ENCODE peak calls at places on chromosomes 11 and 22, in eight cellular contexts. F, T, A, B, E, V, O and L are unnamed samples.

GRCh38 chr11:16945671-16946469 is 68.3 kb downstream of the PLEKHA7 start:
- DNase-seq in F (peak; percentile 72), T (peak; percentile 35), A (peak; percentile 67), B (peak; percentile 46), E (peak; percentile 68), V (peak; percentile 79), O (peak; percentile 30), L (peak; percentile 79)

GRCh38 chr11:34327804-34328631 is 29.8 kb downstream of the ABTB2 start:
- DNase-seq in F (no peak), T (no peak), A (no peak), B (no peak), E (no peak), V (no peak), O (no peak), L (no peak)

GRCh38 chr22:49181942-49182341 is 645.7 kb downstream of the BRD1 start:
- DNase-seq in F (no peak), T (no peak), A (no peak), B (no peak), E (no peak), V (no peak), O (no peak), L (peak; percentile 41)

GRCh38 chr11:96257972-96258951 is 84.7 kb downstream of the MAML2 start:
- DNase-seq in F (no peak), T (no peak), A (no peak), B (peak; percentile 62), E (peak; percentile 49), V (no peak), O (no peak), L (no peak)

GRCh38 chr11:28621648-28622215 is 513.5 kb downstream of the METTL15 start:
- DNase-seq in F (no peak), T (no peak), A (peak; percentile 21), B (peak; percentile 20), E (peak; percentile 71), V (no peak), O (no peak), L (no peak)

GRCh38 chr11:61602775-61603569 is 22.1 kb upstream of the SYT7 start:
- DNase-seq in F (peak; percentile 66), T (no peak), A (peak; percentile 93), B (peak; percentile 97), E (peak; percentile 98), V (no peak), O (peak; percentile 97), L (peak; percentile 94)

GRCh38 chr22:39718921-39719320 is 148.4 kb downstream of the CACNA1I start:
- DNase-seq in F (no peak), T (no peak), A (no peak), B (no peak), E (no peak), V (no peak), O (no peak), L (no peak)

GRCh38 chr22:26580240-26580962 is 9.5 kb downstream of the TPST2 start:
- DNase-seq in F (no peak), T (no peak), A (no peak), B (no peak), E (no peak), V (no peak), O (no peak), L (no peak)

GRCh38 chr11:70063121-70063520 is 15.0 kb upstream of the ANO1 start:
- DNase-seq in F (peak; percentile 0), T (no peak), A (no peak), B (no peak), E (no peak), V (no peak), O (no peak), L (no peak)

GRCh38 chr22:31556627-31557203 is 60.4 kb downstream of the SFI1 start:
- DNase-seq in F (no peak), T (peak; percentile 9), A (peak; percentile 78), B (peak; percentile 20), E (peak; percentile 61), V (peak; percentile 75), O (no peak), L (no peak)

GRCh38 chr11:71558996-71559395 is 6.4 kb upstream of the KRTAP5-10 start:
- DNase-seq in F (no peak), T (no peak), A (no peak), B (no peak), E (no peak), V (no peak), O (no peak), L (no peak)

GRCh38 chr11:99814021-99814420 is 793.3 kb downstream of the CNTN5 start:
- DNase-seq in F (no peak), T (no peak), A (no peak), B (no peak), E (no peak), V (no peak), O (no peak), L (no peak)

GRCh38 chr11:96905663-96906062 is 515.9 kb downstream of the JRKL start:
- DNase-seq in F (no peak), T (no peak), A (no peak), B (no peak), E (no peak), V (no peak), O (no peak), L (no peak)

GRCh38 chr11:93199616-93200015 is 1.8 kb upstream of the SLC36A4 start:
- DNase-seq in F (no peak), T (no peak), A (no peak), B (no peak), E (no peak), V (no peak), O (no peak), L (no peak)

GRCh38 chr11:96149743-96150555 is 193.0 kb downstream of the MAML2 start:
- DNase-seq in F (no peak), T (no peak), A (peak; percentile 77), B (peak; percentile 92), E (peak; percentile 93), V (no peak), O (no peak), L (no peak)

GRCh38 chr11:102664001-102664752 is 39.0 kb upstream of the MMP20 start:
- DNase-seq in F (no peak), T (no peak), A (peak; percentile 8), B (no peak), E (peak; percentile 31), V (peak; percentile 82), O (no peak), L (no peak)

GRCh38 chr11:3156282-3156660 is 8.8 kb downstream of the OSBPL5 start:
- DNase-seq in F (no peak), T (no peak), A (peak; percentile 46), B (no peak), E (no peak), V (no peak), O (no peak), L (peak; percentile 64)

GRCh38 chr11:77602385-77603105 is 12.8 kb downstream of the AQP11 start:
- DNase-seq in F (no peak), T (no peak), A (peak; percentile 90), B (peak; percentile 94), E (peak; percentile 89), V (no peak), O (peak; percentile 38), L (no peak)

GRCh38 chr11:32531528-32531927 is 52.1 kb upstream of the EIF3M start:
- DNase-seq in F (no peak), T (no peak), A (no peak), B (no peak), E (no peak), V (no peak), O (no peak), L (no peak)

GRCh38 chr11:92380882-92381281 is 156.3 kb downstream of the FAT3 start:
- DNase-seq in F (no peak), T (no peak), A (peak; percentile 1), B (peak; percentile 82), E (peak; percentile 78), V (no peak), O (no peak), L (no peak)

GRCh38 chr11:4610258-4610935 is 2.4 kb upstream of the TRIM68 start:
- DNase-seq in F (no peak), T (no peak), A (peak; percentile 19), B (no peak), E (peak; percentile 23), V (peak; percentile 45), O (no peak), L (no peak)

DNA sequence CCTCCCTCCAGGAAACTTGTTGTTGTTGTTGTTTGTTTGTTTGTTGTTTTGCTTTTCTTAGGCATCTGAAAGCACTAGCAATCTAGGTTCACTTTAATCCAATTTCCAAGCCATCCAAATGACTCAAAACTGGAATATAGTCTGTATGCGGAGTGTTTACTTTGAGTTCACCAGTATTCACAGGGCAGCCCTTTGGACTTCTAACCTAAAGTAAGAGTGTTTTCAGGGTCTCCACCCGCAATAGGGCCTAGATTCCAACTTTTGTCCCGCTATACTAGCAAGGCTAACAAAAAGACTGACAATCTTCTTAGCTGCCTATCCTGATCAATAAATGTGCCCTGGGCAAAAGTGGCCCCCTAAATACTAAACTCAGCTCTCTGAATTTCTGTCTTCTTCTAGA is 13.6 kb downstream of the PGM2L1 start:
- DNase-seq in F (no peak), T (no peak), A (no peak), B (no peak), E (no peak), V (no peak), O (no peak), L (no peak)
- H3K9ac ChIP-seq in F (no peak overlapping the region), T (no peak overlapping the region), A (no peak overlapping the region), B (no peak overlapping the region), E (no peak overlapping the region), V (no peak overlapping the region), O (no peak overlapping the region), L (no peak overlapping the region)

DNA sequence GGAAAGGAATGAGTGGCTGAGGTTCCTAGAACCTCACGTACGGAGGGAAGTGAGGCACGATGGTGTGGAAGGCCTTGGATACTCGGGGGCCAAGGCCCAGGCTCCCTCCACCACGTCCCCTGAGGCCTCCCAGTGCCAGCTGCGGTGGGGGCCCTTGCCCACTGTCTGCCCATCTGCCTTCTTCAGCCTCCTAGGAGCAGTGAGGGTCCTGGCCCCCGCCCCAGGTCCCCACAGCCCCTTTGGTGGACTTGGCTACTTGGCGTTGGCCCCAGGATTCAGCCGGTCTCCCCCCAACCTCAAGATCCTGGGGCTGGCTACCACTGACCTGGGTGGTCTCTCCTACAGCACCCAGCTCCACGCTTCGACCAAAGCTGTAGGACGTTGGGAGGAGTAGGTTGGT is 373.6 kb downstream of the TBC1D22A start:
- DNase-seq in F (no peak), T (no peak), A (no peak), B (no peak), E (no peak), V (no peak), O (no peak), L (no peak)
- H3K4me1 ChIP-seq in F (no peaks in the 10 kb centered on the region), T (no peaks in the 10 kb centered on the region), A (peaks cover 10% of the 10 kb centered on the region), B (no peaks in the 10 kb centered on the region), E (no peaks in the 10 kb centered on the region), V (no peaks in the 10 kb centered on the region), O (no peaks in the 10 kb centered on the region), L (no peaks in the 10 kb centered on the region)

GRCh38 chr22:43013355-43014061 is 1.4 kb downstream of the PACSIN2 start:
- DNase-seq in F (peak; percentile 57), T (no peak), A (no peak), B (peak; percentile 41), E (peak; percentile 64), V (no peak), O (no peak), L (no peak)
- H3K9ac ChIP-seq in F (peak overlapping the region; percentile 79), T (no peak overlapping the region), A (peak overlapping the region; percentile 83), B (no peak overlapping the region), E (peak overlapping the region; percentile 94), V (peak overlapping the region; percentile 77), O (peak overlapping the region; percentile 83), L (peak overlapping the region; percentile 37)

DNA sequence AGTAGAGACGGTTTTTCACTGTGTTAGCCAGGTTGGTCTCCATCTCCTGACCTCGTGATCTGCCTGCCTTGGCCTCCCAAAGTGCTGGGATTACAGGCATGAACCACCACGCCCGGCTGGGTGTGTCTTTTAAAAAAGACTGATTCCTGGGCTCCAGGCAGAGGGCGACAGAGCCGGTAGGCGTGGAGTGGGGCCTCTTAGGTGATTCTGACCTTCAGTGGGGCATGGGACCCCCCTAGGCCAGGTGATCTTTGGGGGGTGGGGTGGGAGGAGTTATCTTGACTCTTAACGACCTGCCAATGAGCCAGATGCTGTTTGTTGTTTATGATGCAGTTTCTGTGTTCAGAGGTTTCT is 12.9 kb upstream of the SORL1-AS1 start:
- DNase-seq in F (peak; percentile 62), T (no peak), A (no peak), B (no peak), E (no peak), V (no peak), O (no peak), L (no peak)
- H3K4me1 ChIP-seq in F (peaks cover 3% of the 10 kb centered on the region), T (peaks cover 14% of the 10 kb centered on the region), A (peaks cover 24% of the 10 kb centered on the region), B (peaks cover 19% of the 10 kb centered on the region), E (peaks cover 40% of the 10 kb centered on the region), V (peaks cover 92% of the 10 kb centered on the region), O (peaks cover 54% of the 10 kb centered on the region), L (peaks cover 14% of the 10 kb centered on the region)